ENCODE peak calls at places on chromosome 18, in four cellular contexts. A is upper lobe of left lung, L is astrocyte, S is psoas muscle. F is an unnamed sample.

GRCh38 chr18:70469916-70470315 is 181.1 kb downstream of the SOCS6 start:
- DNase-seq in A (no peak), L (peak; percentile 53), S (no peak), F (no peak)

GRCh38 chr18:6807504-6808257 is 78.2 kb downstream of the ARHGAP28 start:
- DNase-seq in A (no peak), L (no peak), S (no peak), F (no peak)

GRCh38 chr18:57627488-57627887 is 5.9 kb upstream of the NARS1 start:
- DNase-seq in A (no peak), L (peak; percentile 62), S (no peak), F (no peak)

GRCh38 chr18:75170022-75170789 is 38.7 kb downstream of the PTGR3 start:
- DNase-seq in A (peak; percentile 82), L (no peak), S (no peak), F (no peak)

GRCh38 chr18:77392323-77392722 is 142.7 kb downstream of the GALR1 start:
- DNase-seq in A (no peak), L (no peak), S (no peak), F (no peak)

GRCh38 chr18:67519582-67519981 is 3.1 kb upstream of the DSEL start:
- DNase-seq in A (no peak), L (peak; percentile 79), S (no peak), F (no peak)

GRCh38 chr18:46466236-46467160 is 190.5 kb downstream of the LOXHD1 start:
- DNase-seq in A (no peak), L (no peak), S (no peak), F (no peak)

GRCh38 chr18:75063196-75063595 is 145.7 kb downstream of the PTGR3 start:
- DNase-seq in A (peak; percentile 79), L (no peak), S (no peak), F (no peak)

GRCh38 chr18:21054252-21054821 is 57.3 kb downstream of the ROCK1 start:
- DNase-seq in A (no peak), L (no peak), S (no peak), F (no peak)

GRCh38 chr18:44689736-44690135 is 9.0 kb downstream of the SETBP1 start:
- DNase-seq in A (no peak), L (no peak), S (no peak), F (no peak)

GRCh38 chr18:58915006-58915799 is 50.5 kb downstream of the ZNF532 start:
- DNase-seq in A (no peak), L (peak; percentile 73), S (no peak), F (no peak)

GRCh38 chr18:40094441-40094840 is 1860.6 kb upstream of the PIK3C3 start:
- DNase-seq in A (no peak), L (peak; percentile 32), S (no peak), F (no peak)

GRCh38 chr18:3246636-3247242 is 862 bp upstream of the MYL12A start:
- DNase-seq in A (no peak), L (no peak), S (peak; percentile 73), F (peak; percentile 35)

GRCh38 chr18:53950545-53950944 is 273.9 kb downstream of the MBD2 start:
- DNase-seq in A (no peak), L (no peak), S (no peak), F (no peak)

GRCh38 chr18:70553961-70554325 is 265.1 kb downstream of the SOCS6 start:
- DNase-seq in A (no peak), L (no peak), S (no peak), F (no peak)

GRCh38 chr18:44673256-44673950 is 7.3 kb upstream of the SETBP1 start:
- DNase-seq in A (no peak), L (no peak), S (no peak), F (no peak)

DNA sequence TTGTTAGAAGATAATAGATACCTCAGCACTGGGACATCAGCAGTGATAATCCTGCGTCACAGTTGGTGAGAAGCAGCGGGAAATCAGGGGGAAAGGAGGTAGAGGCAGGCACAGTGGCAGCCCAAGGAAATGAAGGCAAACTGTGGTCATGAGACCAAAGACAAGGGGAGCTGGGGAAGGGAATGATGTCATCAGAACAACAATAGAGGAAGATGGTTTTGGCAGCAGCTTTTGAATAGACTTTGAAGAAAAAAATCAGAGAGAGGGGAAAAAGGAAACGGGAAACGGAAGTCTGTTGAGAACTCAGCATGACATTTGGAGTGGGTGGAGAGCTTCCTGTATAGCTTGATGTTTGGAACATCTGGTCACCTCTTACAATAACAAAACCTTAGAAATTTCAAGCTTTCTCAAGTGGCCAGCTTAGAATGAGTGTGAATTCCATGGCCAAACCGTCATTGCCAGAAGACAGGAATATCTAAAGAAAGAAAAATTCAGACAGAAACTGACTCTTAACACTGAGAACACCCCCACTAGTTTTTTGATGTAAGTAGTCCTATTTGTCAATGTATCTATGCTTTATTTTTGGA is 18.4 kb upstream of the YES1 start:
- DNase-seq in A (no peak), L (peak; percentile 77), S (no peak), F (peak; percentile 73)
- H3K4me1 ChIP-seq in A (peaks cover 18% of the 10 kb centered on the region), L (peaks cover 9% of the 10 kb centered on the region), S (peaks cover 3% of the 10 kb centered on the region), F (peaks cover 13% of the 10 kb centered on the region)

GRCh38 chr18:68725341-68725740 is 10.4 kb upstream of the TMX3 start:
- DNase-seq in A (no peak), L (peak; percentile 79), S (no peak), F (no peak)

GRCh38 chr18:68723539-68723938 is 8.6 kb upstream of the TMX3 start:
- DNase-seq in A (no peak), L (no peak), S (no peak), F (no peak)

GRCh38 chr18:68724021-68724420 is 9.1 kb upstream of the TMX3 start:
- DNase-seq in A (no peak), L (no peak), S (no peak), F (no peak)

GRCh38 chr18:68722807-68723206 is 7.9 kb upstream of the TMX3 start:
- DNase-seq in A (no peak), L (no peak), S (no peak), F (no peak)

DNA sequence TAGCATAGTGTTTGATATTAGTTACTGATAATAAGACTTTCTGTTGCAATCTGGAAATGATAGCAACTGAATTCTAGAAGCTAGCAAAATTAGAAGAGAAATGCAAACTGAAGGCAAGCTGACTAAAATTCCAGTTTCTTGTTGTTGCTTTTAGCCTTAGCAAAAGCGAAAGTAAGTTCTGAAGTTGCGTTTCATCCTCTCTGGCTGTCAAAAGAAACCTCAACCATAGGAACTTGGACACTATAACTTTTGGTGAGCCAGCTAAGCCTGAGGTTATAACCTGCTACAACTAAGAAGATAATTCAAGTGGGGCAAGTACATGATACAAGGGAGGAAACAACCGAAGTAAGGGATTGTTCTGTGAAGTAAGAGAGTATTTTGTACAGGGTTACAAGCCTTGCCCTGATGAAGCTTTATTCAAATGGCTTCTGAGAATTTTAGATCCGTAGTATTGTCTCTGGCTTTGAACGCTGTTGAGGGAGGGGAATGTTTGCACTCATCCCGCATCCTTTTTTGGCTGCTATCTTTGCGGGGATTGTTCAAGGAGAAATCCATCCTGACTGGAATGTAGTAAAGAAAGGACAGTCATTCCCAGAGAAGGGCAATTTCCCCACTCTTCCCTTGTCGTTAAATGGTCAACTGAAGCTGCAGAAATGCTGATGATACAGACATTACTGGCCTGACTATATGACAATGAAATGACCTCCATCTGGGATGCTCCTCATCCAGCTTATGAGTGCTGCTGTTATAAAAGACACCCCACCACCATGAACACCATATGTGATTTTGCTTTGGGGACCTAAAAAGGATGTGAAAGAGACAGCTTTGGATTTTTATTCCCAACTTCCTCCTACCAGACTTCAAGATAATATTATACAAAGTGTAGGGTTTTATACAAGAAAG is 7.0 kb upstream of the TMX3 start:
- DNase-seq in A (no peak), L (no peak), S (no peak), F (no peak)
- H3K4me3 ChIP-seq in A (peak overlapping the region; percentile 19), L (no peak overlapping the region), S (peak overlapping the region; percentile 44), F (peak overlapping the region; percentile 31)

GRCh38 chr18:48945953-48946217 is 4.9 kb downstream of the SMAD7 start:
- DNase-seq in A (no peak), L (no peak), S (no peak), F (no peak)
- H3K4me1 ChIP-seq in A (peaks cover 63% of the 10 kb centered on the region), L (peaks cover 72% of the 10 kb centered on the region), S (peaks cover 73% of the 10 kb centered on the region), F (peaks cover 72% of the 10 kb centered on the region)

GRCh38 chr18:457120-457519 is 43.4 kb downstream of the COLEC12 start:
- DNase-seq in A (no peak), L (no peak), S (peak; percentile 80), F (peak; percentile 56)
- H3K4me3 ChIP-seq in A (no peak overlapping the region), L (peak overlapping the region; percentile 13), S (peak overlapping the region; percentile 36), F (no peak overlapping the region)

GRCh38 chr18:55435592-55435991 is 152.4 kb downstream of the TCF4 start:
- DNase-seq in A (no peak), L (no peak), S (no peak), F (no peak)

GRCh38 chr18:55439036-55439435 is 149.0 kb downstream of the TCF4 start:
- DNase-seq in A (no peak), L (no peak), S (no peak), F (no peak)

GRCh38 chr18:55444496-55444895 is 143.5 kb downstream of the TCF4 start:
- DNase-seq in A (no peak), L (peak; percentile 45), S (no peak), F (no peak)

GRCh38 chr18:55442561-55442960 is 145.4 kb downstream of the TCF4 start:
- DNase-seq in A (no peak), L (no peak), S (no peak), F (no peak)

GRCh38 chr18:55440988-55441387 is 147.0 kb downstream of the TCF4 start:
- DNase-seq in A (no peak), L (no peak), S (no peak), F (no peak)
- H3K4me1 ChIP-seq in A (no peaks in the 10 kb centered on the region), L (no peaks in the 10 kb centered on the region), S (peaks cover 24% of the 10 kb centered on the region), F (no peaks in the 10 kb centered on the region)

GRCh38 chr18:37249895-37250618 is 315.5 kb downstream of the CELF4 start:
- DNase-seq in A (no peak), L (no peak), S (no peak), F (no peak)

GRCh38 chr18:37253424-37254255 is 312.0 kb downstream of the CELF4 start:
- DNase-seq in A (peak; percentile 88), L (no peak), S (no peak), F (no peak)

GRCh38 chr18:37252342-37252741 is 313.3 kb downstream of the CELF4 start:
- DNase-seq in A (no peak), L (no peak), S (no peak), F (no peak)

GRCh38 chr18:37252854-37253396 is 312.7 kb downstream of the CELF4 start:
- DNase-seq in A (no peak), L (no peak), S (no peak), F (no peak)

DNA sequence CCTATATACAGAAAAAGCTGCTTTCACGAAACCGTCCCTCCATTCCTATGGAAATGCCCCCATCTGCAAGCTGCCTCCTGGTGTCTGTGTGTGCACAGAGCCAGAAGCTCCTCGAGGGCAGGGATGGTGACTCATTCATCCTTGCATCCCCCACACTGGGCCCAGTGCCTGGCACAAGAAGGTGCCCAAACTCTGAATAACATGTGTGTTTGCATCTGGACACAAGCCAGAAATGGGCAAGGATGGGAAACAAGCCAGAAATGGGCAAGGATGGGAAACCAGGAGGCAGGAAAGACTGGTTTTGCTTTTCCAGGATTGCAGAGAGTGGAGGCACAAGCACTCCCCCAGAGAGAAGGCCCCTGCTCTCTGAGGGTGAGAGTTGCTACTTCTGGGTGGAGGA is 313.9 kb downstream of the CELF4 start:
- DNase-seq in A (no peak), L (no peak), S (no peak), F (no peak)
- H3K4me3 ChIP-seq in A (no peak overlapping the region), L (no peak overlapping the region), S (no peak overlapping the region), F (no peak overlapping the region)